ENCODE peak calls at places on chromosomes 2 and 18, in four cellular contexts. Q is foreskin fibroblast, E is SK-N-MC, S is fibroblast of lung. A is an unnamed sample.

GRCh38 chr2:84980263-84980983 is 9.5 kb downstream of the KCMF1 start:
- DNase-seq in Q (no peak), E (no peak), S (no peak), A (no peak)

GRCh38 chr2:126106006-126106405 is 550.0 kb upstream of the GYPC start:
- DNase-seq in Q (no peak), E (no peak), S (no peak), A (no peak)

GRCh38 chr2:135948642-135949355 is 36.6 kb downstream of the DARS1 start:
- DNase-seq in Q (peak), E (no peak), S (peak), A (no peak)

GRCh38 chr2:85797959-85798358 is 44.2 kb downstream of the ATOH8 start:
- DNase-seq in Q (peak), E (no peak), S (no peak), A (no peak)

GRCh38 chr2:174788291-174788929 is 24.1 kb upstream of the CHRNA1 start:
- DNase-seq in Q (peak), E (no peak), S (peak), A (no peak)

GRCh38 chr18:31555971-31556747 is 35.5 kb upstream of the TTR start:
- DNase-seq in Q (peak), E (peak), S (peak), A (peak)

GRCh38 chr2:24082787-24083566 is 1.7 kb downstream of the TP53I3 start:
- DNase-seq in Q (no peak), E (no peak), S (no peak), A (no peak)

GRCh38 chr2:230924470-230925341 is at the start of gene GPR55:
- DNase-seq in Q (no peak), E (no peak), S (no peak), A (no peak)

GRCh38 chr2:159904565-159905281 is 106.7 kb upstream of the CD302 start:
- DNase-seq in Q (no peak), E (no peak), S (no peak), A (no peak)

GRCh38 chr18:50356036-50356945 is 18.6 kb upstream of the SKA1 start:
- DNase-seq in Q (peak), E (no peak), S (no peak), A (no peak)

GRCh38 chr2:182716665-182716990 is 571 bp downstream of the DNAJC10 start:
- DNase-seq in Q (no peak), E (no peak), S (no peak), A (no peak)

DNA sequence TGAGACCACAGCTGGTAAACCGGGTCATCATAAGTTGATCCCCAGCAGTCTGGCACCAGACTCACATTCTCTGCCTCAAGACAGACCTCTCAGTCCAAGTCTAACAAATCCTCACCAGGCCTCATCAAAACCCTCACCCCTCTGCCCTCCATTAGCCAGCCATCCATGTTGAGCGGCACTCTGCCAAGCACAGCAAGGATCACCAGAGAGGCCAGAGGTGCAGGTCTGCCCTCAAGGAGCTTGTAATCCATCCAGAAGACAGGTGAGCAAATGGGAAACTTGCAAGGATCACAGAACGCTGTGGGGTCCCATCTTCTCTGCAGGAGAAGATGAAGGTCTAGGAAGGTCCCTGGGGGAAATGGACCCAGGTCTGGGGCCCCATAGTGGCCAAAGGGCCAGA is 63.6 kb downstream of the TNS1 start:
- DNase-seq in Q (no peak), E (no peak), S (no peak), A (no peak)
- H3K4me3 ChIP-seq in Q (no peak), E (no peak), S (no peak), A (no peak)

GRCh38 chr2:172740871-172741270 is 5.2 kb downstream of the RAPGEF4 start:
- DNase-seq in Q (no peak), E (no peak), S (no peak), A (no peak)

GRCh38 chr2:172736419-172737174 is 952 bp downstream of the RAPGEF4 start:
- DNase-seq in Q (no peak), E (no peak), S (no peak), A (no peak)

GRCh38 chr2:172739651-172740050 is 4.0 kb downstream of the RAPGEF4 start:
- DNase-seq in Q (no peak), E (no peak), S (no peak), A (no peak)

GRCh38 chr2:172735646-172736418 is at the start of gene RAPGEF4:
- DNase-seq in Q (no peak), E (no peak), S (peak), A (no peak)

GRCh38 chr2:172734711-172735645 is 667 bp upstream of the RAPGEF4 start:
- DNase-seq in Q (no peak), E (no peak), S (no peak), A (no peak)
- H3K4me3 ChIP-seq in Q (peak), E (peak), S (peak), A (peak)

GRCh38 chr2:47519604-47520301 is 116.8 kb downstream of the MSH2 start:
- DNase-seq in Q (no peak), E (no peak), S (no peak), A (no peak)

GRCh38 chr2:47521666-47522285 is 118.8 kb downstream of the MSH2 start:
- DNase-seq in Q (no peak), E (no peak), S (no peak), A (no peak)

GRCh38 chr2:47520825-47521665 is 118.1 kb downstream of the MSH2 start:
- DNase-seq in Q (peak), E (no peak), S (peak), A (peak)

GRCh38 chr2:47519147-47519537 is 116.2 kb downstream of the MSH2 start:
- DNase-seq in Q (no peak), E (no peak), S (no peak), A (no peak)

GRCh38 chr2:47520302-47520630 is 117.3 kb downstream of the MSH2 start:
- DNase-seq in Q (no peak), E (no peak), S (no peak), A (no peak)
- H3K4me3 ChIP-seq in Q (peak), E (peak), S (peak), A (no peak)

GRCh38 chr18:58674863-58675472 is 3.7 kb downstream of the MALT1 start:
- DNase-seq in Q (no peak), E (no peak), S (peak), A (peak)
- H3K4me3 ChIP-seq in Q (no peak), E (no peak), S (no peak), A (no peak)

GRCh38 chr2:38460313-38460712 is 83.2 kb upstream of the ATL2 start:
- DNase-seq in Q (no peak), E (no peak), S (no peak), A (no peak)

GRCh38 chr2:38463752-38464151 is 86.7 kb upstream of the ATL2 start:
- DNase-seq in Q (no peak), E (no peak), S (no peak), A (no peak)

GRCh38 chr2:38464971-38465788 is 88.1 kb upstream of the ATL2 start:
- DNase-seq in Q (no peak), E (no peak), S (no peak), A (no peak)

GRCh38 chr2:38462121-38462634 is 85.1 kb upstream of the ATL2 start:
- DNase-seq in Q (peak), E (no peak), S (peak), A (peak)

GRCh38 chr2:38461470-38461869 is 84.4 kb upstream of the ATL2 start:
- DNase-seq in Q (no peak), E (no peak), S (no peak), A (no peak)
- H3K4me3 ChIP-seq in Q (no peak), E (no peak), S (no peak), A (no peak)

DNA sequence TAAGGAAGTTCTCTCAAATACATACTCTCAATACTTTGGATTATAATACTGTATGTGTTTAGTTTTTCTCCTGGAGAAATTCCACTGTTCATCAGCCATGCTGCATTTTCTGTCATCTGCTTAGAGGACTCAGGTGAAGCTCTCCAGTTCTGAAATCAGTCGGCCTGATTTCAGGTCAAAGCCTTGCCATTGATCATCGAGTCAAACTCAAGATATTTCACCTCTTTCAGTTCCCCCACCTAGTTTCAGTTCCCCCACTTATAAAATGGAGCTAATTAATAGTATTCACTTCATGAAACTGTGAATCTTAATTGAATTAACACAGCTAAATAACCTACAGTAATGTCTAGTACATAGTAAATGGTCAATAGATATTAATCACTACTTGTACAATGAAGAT is 75.3 kb upstream of the L3MBTL4 start:
- DNase-seq in Q (no peak), E (no peak), S (no peak), A (no peak)
- H3K4me3 ChIP-seq in Q (no peak), E (no peak), S (no peak), A (no peak)

GRCh38 chr2:8636691-8637636 is 44.9 kb upstream of the ID2 start:
- DNase-seq in Q (peak), E (no peak), S (peak), A (no peak)

GRCh38 chr2:8639122-8639635 is 42.7 kb upstream of the ID2 start:
- DNase-seq in Q (no peak), E (no peak), S (no peak), A (no peak)

GRCh38 chr2:8640498-8640897 is 41.4 kb upstream of the ID2 start:
- DNase-seq in Q (no peak), E (no peak), S (no peak), A (no peak)

GRCh38 chr2:8636041-8636491 is 45.8 kb upstream of the ID2 start:
- DNase-seq in Q (no peak), E (no peak), S (peak), A (no peak)

DNA sequence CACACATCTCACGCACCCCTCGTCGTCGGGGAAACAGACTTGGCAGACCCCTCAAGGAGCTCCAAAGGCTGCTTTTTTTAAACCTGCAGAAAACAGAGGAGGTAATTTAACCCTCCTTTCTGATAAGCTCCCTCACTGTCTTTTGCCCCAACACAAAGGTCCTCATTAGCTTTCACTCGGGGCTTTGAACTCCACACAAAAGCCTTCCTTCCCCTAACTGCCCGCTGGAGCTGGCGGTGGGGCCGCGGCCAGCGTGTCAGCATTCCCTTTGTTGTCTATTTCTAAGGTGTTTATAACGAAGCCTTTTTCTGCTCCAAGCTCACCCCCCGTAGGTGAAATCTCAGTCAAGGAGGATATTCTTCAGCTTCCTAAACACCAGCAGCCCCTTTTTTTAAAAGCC is 43.5 kb upstream of the ID2 start:
- DNase-seq in Q (no peak), E (no peak), S (no peak), A (no peak)
- H3K4me3 ChIP-seq in Q (no peak), E (no peak), S (no peak), A (no peak)

DNA sequence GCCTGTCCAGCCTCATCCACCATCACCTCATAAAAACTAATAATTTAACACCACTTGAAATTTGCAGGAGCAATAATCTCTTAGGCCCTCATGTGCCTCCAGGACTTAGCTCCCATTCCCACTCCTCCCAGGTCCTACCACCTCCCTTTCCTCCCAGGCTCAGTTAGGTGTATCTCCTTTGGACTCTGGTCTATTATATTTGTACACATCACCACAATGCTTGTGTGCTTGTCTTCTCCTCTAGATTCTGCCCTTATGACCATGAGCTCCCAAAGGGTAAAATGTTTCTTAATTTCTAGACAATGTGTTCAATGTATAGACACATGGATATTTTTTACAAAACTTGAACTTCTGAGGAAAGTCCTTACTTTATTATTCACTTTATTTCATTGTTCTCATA is 182.0 kb upstream of the ZC3H15 start:
- DNase-seq in Q (no peak), E (no peak), S (no peak), A (no peak)
- H3K4me3 ChIP-seq in Q (no peak), E (no peak), S (no peak), A (no peak)